ENCODE peak calls at places on chromosome 16, in ten cellular contexts. S is cardiac septum; D is ELF-1; O is naive thymus-derived CD8-positive, alpha-beta T cell; U is activated CD8-positive, alpha-beta memory T cell treated with anti-CD3 and anti-CD28 coated beads, Interleukin-2, amount 10 ng/mL, durations not matched to agents 7 days and 5 days; B is Right ventricle myocardium superior; M is H54; L is AML-193; Y is CD4-positive, alpha-beta memory T cell; X is dorsolateral prefrontal cortex. I is an unnamed sample.

GRCh38 chr16:66890796-66891195 is 10.5 kb downstream of the PDP2 start:
- DNase-seq in S (no peak), D (no peak), O (no peak), U (no peak), B (no peak), M (no peak), L (no peak), Y (no peak), X (no peak), I (no peak)

GRCh38 chr16:1375298-1375640 is 23.5 kb downstream of the GNPTG start:
- DNase-seq in S (no peak), D (no peak), O (no peak), U (no peak), B (no peak), M (no peak), L (no peak), Y (no peak), X (no peak), I (no peak)

GRCh38 chr16:57892447-57893096 is 78.4 kb downstream of the CNGB1 start:
- DNase-seq in S (peak), D (no peak), O (no peak), U (no peak), B (peak), M (no peak), L (no peak), Y (no peak), X (peak), I (no peak)

GRCh38 chr16:84182104-84182503 is 4.8 kb downstream of the TAF1C start:
- DNase-seq in S (peak), D (no peak), O (no peak), U (no peak), B (no peak), M (no peak), L (no peak), Y (no peak), X (no peak), I (no peak)

GRCh38 chr16:9946022-9946720 is 236.1 kb downstream of the GRIN2A start:
- DNase-seq in S (no peak), D (no peak), O (no peak), U (no peak), B (no peak), M (no peak), L (no peak), Y (no peak), X (no peak), I (no peak)

GRCh38 chr16:11562411-11562810 is 24.3 kb downstream of the LITAF start:
- DNase-seq in S (no peak), D (no peak), O (no peak), U (no peak), B (no peak), M (no peak), L (no peak), Y (no peak), X (no peak), I (no peak)

GRCh38 chr16:3509470-3509928 is 8.7 kb downstream of the CLUAP1 start:
- DNase-seq in S (peak), D (peak), O (peak), U (peak), B (no peak), M (no peak), L (no peak), Y (peak), X (no peak), I (no peak)

GRCh38 chr16:5756969-5757368 is 659.4 kb upstream of the EEF2KMT start:
- DNase-seq in S (no peak), D (no peak), O (no peak), U (no peak), B (no peak), M (no peak), L (no peak), Y (no peak), X (no peak), I (no peak)

GRCh38 chr16:56370185-56370584 is 55.2 kb downstream of the AMFR start:
- DNase-seq in S (no peak), D (no peak), O (no peak), U (no peak), B (no peak), M (no peak), L (no peak), Y (no peak), X (no peak), I (no peak)

GRCh38 chr16:2429771-2430663 is 770 bp downstream of the CCNF start:
- DNase-seq in S (no peak), D (peak), O (no peak), U (no peak), B (no peak), M (no peak), L (peak), Y (peak), X (no peak), I (no peak)

GRCh38 chr16:69932228-69932627 is 18.9 kb upstream of the CLEC18A start:
- DNase-seq in S (no peak), D (no peak), O (no peak), U (no peak), B (no peak), M (no peak), L (no peak), Y (no peak), X (peak), I (no peak)

GRCh38 chr16:85329059-85329812 is 217.0 kb upstream of the CIBAR2 start:
- DNase-seq in S (no peak), D (peak), O (no peak), U (no peak), B (no peak), M (peak), L (no peak), Y (no peak), X (no peak), I (no peak)

I was measured in B cell.